ENCODE peak calls at places on chromosomes 13 and 19, in eight cellular contexts. G is heart right ventricle, Y is HCT116, T is ascending aorta, X is IMR-90, E is neural progenitor cell, N is left ventricle myocardium inferior, H is SK-N-MC. O is an unnamed sample.

GRCh38 chr19:13963603-13964105 is 11.3 kb downstream of the DCAF15 start:
- DNase-seq in G (no peak), Y (no peak), T (no peak), X (no peak), E (no peak), N (no peak), H (no peak), O (no peak)

GRCh38 chr13:41049480-41049879 is 11.8 kb upstream of the WBP4 start:
- DNase-seq in G (no peak), Y (no peak), T (no peak), X (no peak), E (no peak), N (no peak), H (no peak), O (no peak)

GRCh38 chr13:76289558-76289957 is 596.6 kb downstream of the KCTD12 start:
- DNase-seq in G (no peak), Y (no peak), T (no peak), X (no peak), E (no peak), N (no peak), H (no peak), O (no peak)

GRCh38 chr19:44789943-44790467 is 12.3 kb downstream of the CBLC start:
- DNase-seq in G (no peak), Y (no peak), T (no peak), X (no peak), E (no peak), N (no peak), H (no peak), O (no peak)

GRCh38 chr13:66312312-66313087 is 917.6 kb downstream of the PCDH9 start:
- DNase-seq in G (no peak), Y (no peak), T (no peak), X (peak), E (no peak), N (no peak), H (no peak), O (peak)

GRCh38 chr19:39087907-39088686 is 3.9 kb downstream of the ACP7 start:
- DNase-seq in G (no peak), Y (no peak), T (no peak), X (no peak), E (no peak), N (no peak), H (no peak), O (no peak)

GRCh38 chr13:111429064-111429558 is 108.7 kb downstream of the TEX29 start:
- DNase-seq in G (peak), Y (peak), T (no peak), X (peak), E (peak), N (no peak), H (no peak), O (no peak)

GRCh38 chr19:17348700-17349099 is 11.3 kb downstream of the GTPBP3 start:
- DNase-seq in G (peak), Y (no peak), T (peak), X (peak), E (peak), N (peak), H (no peak), O (no peak)

GRCh38 chr19:38047048-38047435 is 140.0 kb downstream of the SIPA1L3 start:
- DNase-seq in G (no peak), Y (no peak), T (no peak), X (no peak), E (no peak), N (no peak), H (no peak), O (no peak)

GRCh38 chr13:72565893-72566292 is 161.5 kb downstream of the MZT1 start:
- DNase-seq in G (no peak), Y (peak), T (no peak), X (peak), E (peak), N (no peak), H (no peak), O (no peak)

GRCh38 chr13:93249259-93249917 is 22.8 kb downstream of the GPC6 start:
- DNase-seq in G (no peak), Y (no peak), T (no peak), X (peak), E (no peak), N (no peak), H (no peak), O (no peak)

DNA sequence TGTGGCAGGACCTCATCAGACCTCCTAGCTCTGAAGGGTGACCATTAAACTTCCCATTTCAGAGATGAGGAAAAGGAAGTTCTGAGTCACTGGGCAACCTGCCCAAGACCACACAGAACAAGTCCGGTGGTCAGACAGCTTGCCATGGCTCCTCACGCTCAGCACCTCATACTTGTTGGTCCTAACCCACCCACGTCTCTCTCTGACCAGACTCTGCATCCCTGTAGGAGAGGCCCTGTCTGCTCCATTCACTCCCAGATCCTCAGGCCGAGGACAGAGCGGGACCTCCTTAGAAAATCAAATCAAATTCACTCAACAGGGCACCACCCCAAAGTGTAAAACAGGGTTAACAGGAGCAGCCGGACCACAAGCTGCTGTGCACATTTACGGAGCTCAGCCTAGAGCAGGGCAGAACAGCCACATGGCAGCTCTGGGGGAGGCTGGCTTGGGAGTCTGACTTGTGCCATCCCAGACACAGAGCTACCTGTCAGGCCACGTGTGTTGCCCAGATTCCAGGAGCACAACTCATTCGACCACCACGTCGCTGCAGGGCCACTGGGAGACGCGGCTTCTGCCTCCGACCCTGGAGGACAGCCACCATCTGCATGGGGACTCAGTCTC is 1.7 kb downstream of the MIER2 start:
- DNase-seq in G (peak), Y (peak), T (peak), X (peak), E (no peak), N (peak), H (no peak), O (no peak)
- H3K4me3 ChIP-seq in G (peak), Y (peak), T (peak), X (peak), E (peak), N (peak), H (peak), O (peak)

GRCh38 chr19:3575949-3576673 is 3.4 kb downstream of the HMG20B start:
- DNase-seq in G (no peak), Y (no peak), T (no peak), X (no peak), E (no peak), N (no peak), H (no peak), O (no peak)
- H3K4me3 ChIP-seq in G (peak), Y (peak), T (peak), X (no peak), E (peak), N (peak), H (no peak), O (no peak)

DNA sequence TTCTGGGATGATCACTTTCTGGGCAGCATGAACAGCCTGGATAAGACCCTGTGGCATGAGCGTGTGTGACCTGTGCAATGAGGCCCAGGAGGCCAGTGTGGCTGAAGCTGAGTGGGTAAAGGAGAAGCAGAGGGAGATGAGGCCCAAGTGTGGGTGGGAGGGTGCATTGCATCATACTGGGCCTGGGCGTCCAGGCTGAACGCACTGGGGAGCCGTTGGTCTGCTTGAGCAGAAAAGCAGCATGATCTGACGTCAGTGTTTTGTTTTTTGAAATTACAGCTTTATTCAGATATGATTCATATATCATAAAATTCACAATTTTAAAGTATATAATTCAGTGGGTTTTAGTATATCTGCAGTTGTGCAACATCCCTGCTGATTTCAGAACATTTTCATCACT is 409.7 kb downstream of the HS6ST3 start:
- DNase-seq in G (no peak), Y (no peak), T (no peak), X (no peak), E (no peak), N (no peak), H (no peak), O (no peak)
- H3K4me3 ChIP-seq in G (no peak), Y (no peak), T (no peak), X (no peak), E (no peak), N (no peak), H (no peak), O (no peak)

DNA sequence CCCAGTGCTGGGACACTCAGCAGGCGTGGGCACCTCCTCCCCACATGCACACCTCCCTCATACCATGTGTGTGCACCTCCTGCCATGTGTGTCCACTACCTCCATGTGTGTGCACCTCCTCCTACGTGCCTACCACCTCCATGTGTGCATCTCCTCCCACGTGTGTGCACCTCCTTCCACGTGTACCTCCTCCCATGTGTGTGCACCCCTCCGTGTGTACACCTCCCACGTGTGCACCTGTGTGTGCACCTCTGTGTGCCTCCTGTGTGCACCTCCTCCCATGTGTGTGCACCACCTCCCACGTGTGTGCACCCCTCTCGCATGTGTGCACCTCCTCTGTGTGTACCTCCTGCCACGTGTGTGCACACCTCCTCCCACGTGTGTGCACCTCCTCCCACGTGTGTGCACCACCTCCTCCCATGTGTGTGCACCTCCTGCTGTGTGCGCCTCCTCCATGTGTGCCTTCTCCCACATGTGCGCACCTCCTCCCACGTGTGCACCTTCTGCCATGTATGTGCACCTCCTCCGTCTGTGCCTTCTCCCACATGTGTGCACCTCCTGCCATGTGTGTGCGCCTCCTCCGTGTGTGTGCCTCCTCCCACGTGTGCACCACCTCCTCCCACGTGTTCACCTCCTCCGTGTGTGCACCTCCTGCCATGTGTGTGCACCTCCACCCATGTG is 6.1 kb upstream of the C13orf46 start:
- DNase-seq in G (no peak), Y (no peak), T (no peak), X (no peak), E (no peak), N (no peak), H (no peak), O (no peak)
- H3K4me3 ChIP-seq in G (no peak), Y (no peak), T (no peak), X (no peak), E (no peak), N (no peak), H (no peak), O (no peak)

GRCh38 chr19:40335101-40335500 is 13.1 kb downstream of the C19orf47 start:
- DNase-seq in G (no peak), Y (no peak), T (no peak), X (no peak), E (no peak), N (no peak), H (no peak), O (no peak)

GRCh38 chr19:40339018-40339728 is 9.0 kb downstream of the C19orf47 start:
- DNase-seq in G (no peak), Y (no peak), T (no peak), X (no peak), E (no peak), N (no peak), H (no peak), O (no peak)

GRCh38 chr19:40337107-40337506 is 11.1 kb downstream of the C19orf47 start:
- DNase-seq in G (no peak), Y (no peak), T (no peak), X (no peak), E (no peak), N (no peak), H (no peak), O (no peak)

GRCh38 chr19:40335855-40336700 is 12.1 kb downstream of the C19orf47 start:
- DNase-seq in G (no peak), Y (no peak), T (no peak), X (no peak), E (no peak), N (no peak), H (no peak), O (no peak)

GRCh38 chr19:40337594-40337993 is 10.6 kb downstream of the C19orf47 start:
- DNase-seq in G (no peak), Y (no peak), T (no peak), X (no peak), E (no peak), N (no peak), H (no peak), O (no peak)
- H3K4me3 ChIP-seq in G (no peak), Y (no peak), T (no peak), X (no peak), E (no peak), N (no peak), H (no peak), O (no peak)

GRCh38 chr19:2047076-2047448 is 4.0 kb downstream of the MKNK2 start:
- DNase-seq in G (no peak), Y (no peak), T (no peak), X (no peak), E (no peak), N (no peak), H (no peak), O (no peak)

GRCh38 chr19:2046046-2046907 is 4.8 kb downstream of the MKNK2 start:
- DNase-seq in G (no peak), Y (no peak), T (peak), X (no peak), E (peak), N (no peak), H (no peak), O (no peak)

GRCh38 chr19:2048959-2049740 is 1.9 kb downstream of the MKNK2 start:
- DNase-seq in G (no peak), Y (no peak), T (no peak), X (no peak), E (peak), N (no peak), H (no peak), O (no peak)

GRCh38 chr19:2048104-2048958 is 2.7 kb downstream of the MKNK2 start:
- DNase-seq in G (no peak), Y (no peak), T (no peak), X (no peak), E (no peak), N (no peak), H (no peak), O (no peak)

GRCh38 chr19:2047449-2048103 is 3.5 kb downstream of the MKNK2 start:
- DNase-seq in G (no peak), Y (no peak), T (no peak), X (no peak), E (peak), N (no peak), H (no peak), O (no peak)
- H3K4me3 ChIP-seq in G (no peak), Y (peak), T (peak), X (no peak), E (no peak), N (peak), H (no peak), O (peak)